ENCODE peak calls at places on chromosomes 16 and 17, in six cellular contexts. L, V, I, T, O and Q are unnamed samples.
A peak's percentile ranks its signal among the peaks of the same experiment; 100 is the strongest.

GRCh38 chr17:7634384-7634783 is 4.4 kb downstream of the SHBG start:
- DNase-seq in L (no peak), V (peak; percentile 91), I (no peak), T (peak; percentile 83), O (peak; percentile 61), Q (no peak)

GRCh38 chr17:28646039-28646754 is 1.2 kb upstream of the BLTP2 start:
- DNase-seq in L (no peak), V (no peak), I (no peak), T (no peak), O (peak; percentile 43), Q (no peak)

GRCh38 chr17:41678907-41679739 is 9.6 kb upstream of the EIF1 start:
- DNase-seq in L (peak; percentile 46), V (no peak), I (no peak), T (no peak), O (no peak), Q (peak; percentile 54)

GRCh38 chr17:77391668-77392375 is 251.1 kb downstream of the SEC14L1 start:
- DNase-seq in L (no peak), V (peak; percentile 88), I (peak; percentile 96), T (no peak), O (peak; percentile 60), Q (no peak)

GRCh38 chr17:45231481-45232116 is 9.9 kb downstream of the FMNL1 start:
- DNase-seq in L (no peak), V (peak; percentile 79), I (no peak), T (no peak), O (no peak), Q (no peak)

GRCh38 chr17:80743181-80743771 is 198.6 kb downstream of the RPTOR start:
- DNase-seq in L (peak; percentile 14), V (no peak), I (no peak), T (no peak), O (no peak), Q (no peak)

GRCh38 chr17:22138861-22139469 is 446.6 kb downstream of the KCNJ18 start:
- DNase-seq in L (no peak), V (peak; percentile 33), I (no peak), T (no peak), O (no peak), Q (no peak)

GRCh38 chr16:48279199-48279598 is 31.9 kb upstream of the ABCC11 start:
- DNase-seq in L (no peak), V (peak; percentile 29), I (no peak), T (no peak), O (no peak), Q (no peak)

GRCh38 chr16:11253009-11253994 is 2.7 kb downstream of the SOCS1 start:
- DNase-seq in L (peak; percentile 35), V (no peak), I (no peak), T (no peak), O (no peak), Q (no peak)

GRCh38 chr16:3726021-3726687 is 8.8 kb upstream of the TRAP1 start:
- DNase-seq in L (no peak), V (no peak), I (no peak), T (no peak), O (no peak), Q (no peak)

GRCh38 chr17:17711708-17712141 is 30.5 kb downstream of the RAI1 start:
- DNase-seq in L (no peak), V (peak; percentile 52), I (no peak), T (no peak), O (no peak), Q (no peak)

GRCh38 chr17:43877031-43877430 is 30.1 kb downstream of the CD300LG start:
- DNase-seq in L (no peak), V (no peak), I (no peak), T (no peak), O (no peak), Q (no peak)

GRCh38 chr16:53754938-53755910 is 51.3 kb downstream of the FTO start:
- DNase-seq in L (no peak), V (no peak), I (no peak), T (no peak), O (peak; percentile 76), Q (no peak)

GRCh38 chr17:74182041-74182783 is 21.3 kb upstream of the RPL38 start:
- DNase-seq in L (no peak), V (no peak), I (no peak), T (no peak), O (no peak), Q (no peak)

GRCh38 chr16:56672761-56673536 is 3.3 kb downstream of the MT1H start:
- DNase-seq in L (no peak), V (peak; percentile 16), I (no peak), T (no peak), O (no peak), Q (no peak)

GRCh38 chr17:21379080-21379711 is 3.0 kb downstream of the KCNJ12 start:
- DNase-seq in L (no peak), V (no peak), I (no peak), T (no peak), O (peak; percentile 86), Q (no peak)

GRCh38 chr17:48051706-48052486 is 3.7 kb downstream of the NFE2L1 start:
- DNase-seq in L (no peak), V (peak; percentile 43), I (no peak), T (no peak), O (no peak), Q (no peak)

GRCh38 chr17:8459109-8459508 is 23.4 kb downstream of the NDEL1 start:
- DNase-seq in L (no peak), V (no peak), I (no peak), T (no peak), O (no peak), Q (no peak)

GRCh38 chr17:9104370-9105041 is 83.2 kb downstream of the NTN1 start:
- DNase-seq in L (no peak), V (no peak), I (no peak), T (no peak), O (no peak), Q (no peak)

GRCh38 chr16:81817789-81818304 is 38.8 kb downstream of the PLCG2 start:
- DNase-seq in L (no peak), V (no peak), I (no peak), T (no peak), O (no peak), Q (no peak)

GRCh38 chr17:76682306-76682705 is 28.5 kb downstream of the MXRA7 start:
- DNase-seq in L (no peak), V (no peak), I (no peak), T (no peak), O (peak; percentile 35), Q (no peak)

GRCh38 chr16:84005391-84005790 is 37.2 kb downstream of the SLC38A8 start:
- DNase-seq in L (no peak), V (no peak), I (no peak), T (no peak), O (no peak), Q (no peak)